ENCODE peak calls at places on chromosomes 2 and 18, in eight cellular contexts. One of them, this sample, is unnamed.

GRCh38 chr2:39407516-39408296 is 29.4 kb downstream of the MAP4K3 start:
- DNase-seq in coronary artery: no peak
- DNase-seq in HepG2: no peak
- DNase-seq in WTC11: no peak
- DNase-seq in sigmoid colon: no peak
- DNase-seq in stomach: no peak
- DNase-seq in cardiac muscle cell: no peak
- DNase-seq in GM12864: no peak
- DNase-seq in this sample: no peak

GRCh38 chr2:197383825-197384224 is 51.0 kb downstream of the SF3B1 start:
- DNase-seq in cardiac muscle cell: no peak
- DNase-seq in HepG2: no peak
- DNase-seq in GM12864: no peak
- DNase-seq in stomach: no peak
- DNase-seq in WTC11: no peak
- DNase-seq in coronary artery: no peak
- DNase-seq in sigmoid colon: no peak
- DNase-seq in this sample: no peak

GRCh38 chr2:183292028-183292427 is 167.8 kb downstream of the NUP35 start:
- DNase-seq in sigmoid colon: no peak
- DNase-seq in coronary artery: no peak
- DNase-seq in cardiac muscle cell: no peak
- DNase-seq in HepG2: no peak
- DNase-seq in GM12864: no peak
- DNase-seq in stomach: no peak
- DNase-seq in WTC11: no peak
- DNase-seq in this sample: no peak

GRCh38 chr2:241728627-241729026 is 5.8 kb upstream of the D2HGDH start:
- DNase-seq in HepG2: no peak
- DNase-seq in sigmoid colon: no peak
- DNase-seq in WTC11: no peak
- DNase-seq in cardiac muscle cell: peak; percentile 20
- DNase-seq in GM12864: no peak
- DNase-seq in coronary artery: no peak
- DNase-seq in stomach: no peak
- DNase-seq in this sample: no peak

GRCh38 chr2:98461650-98462049 is 17.0 kb downstream of the INPP4A start:
- DNase-seq in HepG2: no peak
- DNase-seq in sigmoid colon: peak; percentile 69
- DNase-seq in WTC11: no peak
- DNase-seq in cardiac muscle cell: no peak
- DNase-seq in coronary artery: peak; percentile 40
- DNase-seq in GM12864: no peak
- DNase-seq in stomach: no peak
- DNase-seq in this sample: no peak

GRCh38 chr2:190432567-190433231 is 24.5 kb downstream of the MFSD6 start:
- DNase-seq in WTC11: no peak
- DNase-seq in coronary artery: no peak
- DNase-seq in GM12864: no peak
- DNase-seq in cardiac muscle cell: no peak
- DNase-seq in HepG2: no peak
- DNase-seq in sigmoid colon: no peak
- DNase-seq in stomach: no peak
- DNase-seq in this sample: no peak

GRCh38 chr18:78892201-78892600 is 87.4 kb upstream of the SALL3 start:
- DNase-seq in cardiac muscle cell: no peak
- DNase-seq in sigmoid colon: no peak
- DNase-seq in HepG2: no peak
- DNase-seq in WTC11: no peak
- DNase-seq in stomach: no peak
- DNase-seq in GM12864: no peak
- DNase-seq in coronary artery: peak; percentile 21
- DNase-seq in this sample: no peak

GRCh38 chr2:236562434-236562833 is 7.2 kb upstream of the ACKR3 start:
- DNase-seq in GM12864: no peak
- DNase-seq in HepG2: peak; percentile 55
- DNase-seq in sigmoid colon: no peak
- DNase-seq in coronary artery: no peak
- DNase-seq in WTC11: peak; percentile 34
- DNase-seq in stomach: no peak
- DNase-seq in cardiac muscle cell: peak; percentile 20
- DNase-seq in this sample: no peak

GRCh38 chr2:136217990-136218389 is 100.0 kb upstream of the CXCR4 start:
- DNase-seq in coronary artery: no peak
- DNase-seq in sigmoid colon: no peak
- DNase-seq in cardiac muscle cell: no peak
- DNase-seq in HepG2: no peak
- DNase-seq in GM12864: no peak
- DNase-seq in WTC11: no peak
- DNase-seq in stomach: no peak
- DNase-seq in this sample: no peak

GRCh38 chr2:27960237-27960912 is 69.8 kb downstream of the BABAM2 start:
- DNase-seq in stomach: no peak
- DNase-seq in cardiac muscle cell: peak; percentile 92
- DNase-seq in coronary artery: no peak
- DNase-seq in HepG2: no peak
- DNase-seq in sigmoid colon: no peak
- DNase-seq in WTC11: no peak
- DNase-seq in GM12864: no peak
- DNase-seq in this sample: no peak

GRCh38 chr2:79223539-79223938 is 64.0 kb upstream of the REG3A start:
- DNase-seq in HepG2: no peak
- DNase-seq in coronary artery: no peak
- DNase-seq in WTC11: no peak
- DNase-seq in GM12864: no peak
- DNase-seq in cardiac muscle cell: no peak
- DNase-seq in stomach: no peak
- DNase-seq in sigmoid colon: no peak
- DNase-seq in this sample: no peak

GRCh38 chr2:70977605-70978205 is 725 bp upstream of the ANKRD53 start:
- DNase-seq in cardiac muscle cell: peak; percentile 88
- DNase-seq in coronary artery: peak; percentile 83
- DNase-seq in WTC11: no peak
- DNase-seq in sigmoid colon: peak; percentile 81
- DNase-seq in stomach: peak; percentile 49
- DNase-seq in HepG2: peak; percentile 36
- DNase-seq in GM12864: no peak
- DNase-seq in this sample: peak; percentile 32

GRCh38 chr2:33432871-33433270 is 43.6 kb upstream of the RASGRP3 start:
- DNase-seq in HepG2: no peak
- DNase-seq in WTC11: no peak
- DNase-seq in GM12864: no peak
- DNase-seq in coronary artery: no peak
- DNase-seq in sigmoid colon: no peak
- DNase-seq in stomach: no peak
- DNase-seq in cardiac muscle cell: no peak
- DNase-seq in this sample: no peak

GRCh38 chr2:240642061-240642805 is 17.0 kb downstream of the GPR35 start:
- DNase-seq in coronary artery: peak; percentile 60
- DNase-seq in stomach: peak; percentile 22
- DNase-seq in WTC11: no peak
- DNase-seq in GM12864: no peak
- DNase-seq in cardiac muscle cell: no peak
- DNase-seq in HepG2: no peak
- DNase-seq in sigmoid colon: peak; percentile 54
- DNase-seq in this sample: peak; percentile 80

GRCh38 chr2:240642806-240643092 is 17.5 kb downstream of the GPR35 start:
- DNase-seq in WTC11: no peak
- DNase-seq in cardiac muscle cell: no peak
- DNase-seq in GM12864: no peak
- DNase-seq in coronary artery: no peak
- DNase-seq in HepG2: no peak
- DNase-seq in sigmoid colon: no peak
- DNase-seq in stomach: no peak
- DNase-seq in this sample: peak; percentile 80

GRCh38 chr2:240639566-240639965 is 14.3 kb downstream of the GPR35 start:
- DNase-seq in cardiac muscle cell: no peak
- DNase-seq in coronary artery: no peak
- DNase-seq in stomach: peak; percentile 16
- DNase-seq in GM12864: no peak
- DNase-seq in WTC11: no peak
- DNase-seq in HepG2: no peak
- DNase-seq in sigmoid colon: peak; percentile 53
- DNase-seq in this sample: peak; percentile 84

GRCh38 chr2:240638517-240639160 is 13.4 kb downstream of the GPR35 start:
- DNase-seq in sigmoid colon: peak; percentile 75
- DNase-seq in coronary artery: peak; percentile 69
- DNase-seq in WTC11: no peak
- DNase-seq in cardiac muscle cell: peak; percentile 5
- DNase-seq in GM12864: no peak
- DNase-seq in stomach: peak; percentile 23
- DNase-seq in HepG2: no peak
- DNase-seq in this sample: peak; percentile 73

DNA sequence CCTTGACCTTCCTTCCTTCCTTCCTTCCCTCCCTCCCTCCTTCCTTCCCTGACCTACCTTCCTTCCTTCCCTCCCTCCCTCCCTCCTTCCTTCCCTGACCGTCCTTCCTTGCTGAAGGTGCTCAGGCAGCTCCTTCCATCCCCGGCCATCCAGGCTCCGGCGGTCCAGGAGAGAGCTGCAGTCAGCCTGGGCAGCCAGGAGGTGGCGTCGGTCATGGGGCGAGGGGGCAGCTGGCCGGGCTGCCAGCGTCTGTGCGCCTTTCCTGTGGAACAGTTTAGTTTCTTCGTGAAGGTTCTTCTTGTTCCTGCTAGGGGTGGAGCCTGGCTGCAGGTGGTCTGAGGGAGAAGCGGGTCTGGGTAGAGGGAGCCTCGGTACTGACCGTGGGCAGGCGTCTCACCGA is 15.7 kb downstream of the GPR35 start:
- DNase-seq in sigmoid colon: peak; percentile 59
- DNase-seq in stomach: peak; percentile 50
- DNase-seq in GM12864: no peak
- DNase-seq in HepG2: peak; percentile 42
- DNase-seq in WTC11: peak; percentile 82
- DNase-seq in coronary artery: no peak
- DNase-seq in cardiac muscle cell: peak; percentile 39
- DNase-seq in this sample: peak; percentile 83
- TF ChIP-seq CTCF in sigmoid colon: no peak
- TF ChIP-seq CTCF in stomach: peak; percentile 19
- TF ChIP-seq CTCF in GM12864: no peak
- TF ChIP-seq CTCF in HepG2: peak; percentile 90
- TF ChIP-seq CTCF in WTC11: peak; percentile 43
- TF ChIP-seq CTCF in coronary artery: no peak
- TF ChIP-seq CTCF in cardiac muscle cell: peak; percentile 37
- TF ChIP-seq CTCF in this sample: peak; percentile 44

DNA sequence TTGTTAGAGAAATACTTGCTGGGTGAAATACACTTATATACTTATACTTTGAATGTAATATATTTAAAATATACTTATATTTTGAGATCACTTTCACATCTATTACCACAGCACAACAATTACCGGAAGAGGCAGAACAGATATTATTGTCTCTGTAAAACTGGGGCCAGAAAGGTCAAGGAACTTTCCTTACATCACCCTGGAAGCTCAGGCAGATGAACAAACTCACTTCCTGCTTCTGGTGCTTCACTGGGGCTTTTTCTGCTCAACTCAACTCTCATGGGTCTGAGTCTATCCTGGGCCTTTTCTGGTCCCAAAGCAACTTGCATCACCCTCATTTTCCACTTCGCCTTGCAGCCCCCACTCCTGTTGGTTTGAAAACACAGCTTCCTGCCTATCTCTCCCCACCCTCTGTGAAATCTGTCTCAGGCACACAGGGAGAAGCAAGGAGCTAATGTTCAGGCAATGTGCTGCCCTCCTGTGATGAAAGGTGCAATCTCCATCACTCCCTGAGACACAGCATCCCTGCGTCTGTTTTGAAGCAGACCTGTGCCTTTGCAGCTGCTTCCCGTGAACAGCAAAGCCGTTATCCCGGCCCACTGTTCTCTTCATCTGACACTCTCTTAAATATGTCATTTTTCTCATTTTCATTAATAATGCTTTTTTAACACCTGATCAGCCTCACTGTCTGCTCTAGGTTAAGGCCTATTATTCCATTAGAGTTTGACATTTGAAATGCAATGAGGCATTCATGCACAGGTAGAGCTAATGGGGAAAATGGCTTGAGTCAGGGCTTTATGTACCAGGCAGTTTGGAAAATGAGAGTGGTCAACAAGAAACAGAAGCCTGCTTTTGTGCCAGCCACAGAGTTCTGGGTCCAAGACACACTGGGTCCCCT is 251.9 kb upstream of the CHAC2 start:
- DNase-seq in coronary artery: no peak
- DNase-seq in HepG2: no peak
- DNase-seq in GM12864: no peak
- DNase-seq in cardiac muscle cell: peak; percentile 5
- DNase-seq in sigmoid colon: no peak
- DNase-seq in stomach: no peak
- DNase-seq in WTC11: peak; percentile 29
- DNase-seq in this sample: no peak
- TF ChIP-seq CTCF in coronary artery: no peak
- TF ChIP-seq CTCF in HepG2: peak; percentile 33
- TF ChIP-seq CTCF in GM12864: no peak
- TF ChIP-seq CTCF in cardiac muscle cell: no peak
- TF ChIP-seq CTCF in sigmoid colon: no peak
- TF ChIP-seq CTCF in stomach: no peak
- TF ChIP-seq CTCF in WTC11: no peak
- TF ChIP-seq CTCF in this sample: no peak

DNA sequence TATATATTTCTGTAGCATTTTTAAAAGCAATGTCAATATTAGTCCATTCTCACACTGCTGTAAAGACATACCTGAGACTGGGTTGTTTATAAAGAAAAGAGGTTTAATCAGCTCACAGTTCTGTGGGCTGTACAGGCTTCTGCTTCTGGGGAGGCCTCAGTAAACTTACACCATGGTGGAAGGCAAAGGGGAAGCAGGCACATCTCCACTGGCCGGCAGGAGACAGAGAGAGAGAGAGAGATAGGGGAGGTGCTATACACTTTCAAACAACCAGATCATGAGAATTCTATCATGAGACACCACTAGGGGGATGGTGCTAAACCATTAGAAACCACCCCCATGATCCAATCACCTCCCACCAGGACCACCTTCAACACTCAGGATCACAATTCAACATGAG is 43.1 kb downstream of the CHMP3 start:
- DNase-seq in stomach: no peak
- DNase-seq in WTC11: no peak
- DNase-seq in GM12864: no peak
- DNase-seq in sigmoid colon: no peak
- DNase-seq in coronary artery: no peak
- DNase-seq in HepG2: no peak
- DNase-seq in cardiac muscle cell: no peak
- DNase-seq in this sample: no peak
- TF ChIP-seq CTCF in stomach: no peak
- TF ChIP-seq CTCF in WTC11: no peak
- TF ChIP-seq CTCF in GM12864: no peak
- TF ChIP-seq CTCF in sigmoid colon: no peak
- TF ChIP-seq CTCF in coronary artery: no peak
- TF ChIP-seq CTCF in HepG2: no peak
- TF ChIP-seq CTCF in cardiac muscle cell: no peak
- TF ChIP-seq CTCF in this sample: no peak

DNA sequence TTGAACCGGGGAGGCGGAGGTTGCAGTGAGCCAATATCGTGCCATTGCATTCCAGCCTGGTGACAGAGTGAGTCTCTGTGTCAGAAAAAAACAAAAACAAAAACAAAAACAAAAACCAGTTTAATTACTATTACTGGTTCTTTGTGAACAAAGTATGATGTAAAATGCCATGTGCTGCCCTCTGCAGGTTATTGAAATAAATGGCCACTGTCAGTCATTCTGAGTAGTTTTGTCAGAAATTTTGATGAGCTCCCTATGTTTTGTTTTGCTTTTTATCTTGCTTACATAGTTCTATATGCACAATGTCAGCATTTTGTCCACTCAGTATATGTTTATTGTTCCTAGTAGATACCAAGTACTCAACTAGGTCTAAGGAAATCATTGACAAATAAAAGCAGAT is 423.6 kb upstream of the CHST9 start:
- DNase-seq in sigmoid colon: no peak
- DNase-seq in cardiac muscle cell: peak; percentile 5
- DNase-seq in GM12864: no peak
- DNase-seq in WTC11: no peak
- DNase-seq in HepG2: no peak
- DNase-seq in coronary artery: no peak
- DNase-seq in stomach: no peak
- DNase-seq in this sample: no peak
- TF ChIP-seq CTCF in sigmoid colon: no peak
- TF ChIP-seq CTCF in cardiac muscle cell: peak; percentile 47
- TF ChIP-seq CTCF in GM12864: peak; percentile 50
- TF ChIP-seq CTCF in WTC11: no peak
- TF ChIP-seq CTCF in HepG2: peak; percentile 6
- TF ChIP-seq CTCF in coronary artery: no peak
- TF ChIP-seq CTCF in stomach: no peak
- TF ChIP-seq CTCF in this sample: peak; percentile 50

This sample was measured in osteocyte.